ENCODE peak calls at places on chromosomes 7 and 10, in seven cellular contexts. E is IMR-90, F is GM12878, D is HepG2, C is A549, R is K562, G is H1. X is an unnamed sample.

GRCh38 chr10:77827383-77827782 is 99.2 kb downstream of the DLG5 start:
- DNase-seq in E (peak; percentile 7), F (no peak), D (no peak), C (peak; percentile 30), R (no peak), G (no peak), X (no peak)

GRCh38 chr10:30154561-30154960 is 95.2 kb upstream of the JCAD start:
- DNase-seq in E (no peak), F (no peak), D (no peak), C (no peak), R (no peak), G (no peak), X (no peak)

GRCh38 chr7:122869260-122869659 is 17.0 kb downstream of the CADPS2 start:
- DNase-seq in E (no peak), F (no peak), D (no peak), C (no peak), R (no peak), G (no peak), X (no peak)

GRCh38 chr7:104929921-104930320 is 84.1 kb upstream of the KMT2E start:
- DNase-seq in E (no peak), F (no peak), D (no peak), C (no peak), R (no peak), G (no peak), X (no peak)

GRCh38 chr7:2063562-2064360 is 169.0 kb downstream of the MAD1L1 start:
- DNase-seq in E (peak; percentile 17), F (no peak), D (no peak), C (peak; percentile 11), R (no peak), G (no peak), X (no peak)

GRCh38 chr7:86629-87028 is 105.7 kb upstream of the FAM20C start:
- DNase-seq in E (no peak), F (no peak), D (no peak), C (no peak), R (no peak), G (no peak), X (no peak)

GRCh38 chr10:29946953-29947700 is 112.3 kb downstream of the JCAD start:
- DNase-seq in E (peak; percentile 94), F (no peak), D (no peak), C (peak; percentile 17), R (no peak), G (peak; percentile 50), X (no peak)

GRCh38 chr10:1100143-1100542 is 44.0 kb downstream of the WDR37 start:
- DNase-seq in E (no peak), F (no peak), D (no peak), C (no peak), R (no peak), G (no peak), X (no peak)

GRCh38 chr7:134625571-134625970 is 21.1 kb upstream of the BPGM start:
- DNase-seq in E (peak; percentile 93), F (no peak), D (no peak), C (no peak), R (no peak), G (no peak), X (no peak)

GRCh38 chr10:121137533-121137932 is 286.4 kb downstream of the WDR11 start:
- DNase-seq in E (no peak), F (no peak), D (no peak), C (no peak), R (no peak), G (no peak), X (no peak)

GRCh38 chr10:69896601-69897000 is 94.9 kb downstream of the COL13A1 start:
- DNase-seq in E (no peak), F (no peak), D (no peak), C (no peak), R (no peak), G (no peak), X (no peak)
- TF ChIP-seq CEBPB in E (no peak), F (no peak), D (no peak), C (no peak), R (no peak), G (no peak), X (no peak)

GRCh38 chr10:113991091-113991860 is 52.4 kb upstream of the ADRB1 start:
- DNase-seq in E (no peak), F (no peak), D (no peak), C (no peak), R (no peak), G (no peak), X (no peak)
- TF ChIP-seq CEBPB in E (no peak), F (no peak), D (no peak), C (no peak), R (no peak), G (no peak), X (no peak)

GRCh38 chr10:14491814-14492213 is 161.1 kb upstream of the FRMD4A start:
- DNase-seq in E (peak; percentile 37), F (no peak), D (no peak), C (no peak), R (no peak), G (no peak), X (no peak)
- TF ChIP-seq CEBPB in E (no peak), F (no peak), D (no peak), C (no peak), R (no peak), G (no peak), X (no peak)

GRCh38 chr7:4227105-4228010 is 454.7 kb upstream of the FOXK1 start:
- DNase-seq in E (no peak), F (no peak), D (no peak), C (no peak), R (no peak), G (no peak), X (no peak)
- TF ChIP-seq CEBPB in E (no peak), F (no peak), D (no peak), C (no peak), R (no peak), G (no peak), X (no peak)

GRCh38 chr10:34821587-34822585 is 6.8 kb upstream of the PARD3 start:
- DNase-seq in E (peak; percentile 11), F (no peak), D (no peak), C (no peak), R (no peak), G (no peak), X (no peak)
- TF ChIP-seq CEBPB in E (no peak), F (no peak), D (no peak), C (no peak), R (no peak), G (no peak), X (no peak)

GRCh38 chr7:140324714-140325113 is 73.6 kb downstream of the SLC37A3 start:
- DNase-seq in E (no peak), F (no peak), D (no peak), C (no peak), R (no peak), G (no peak), X (no peak)

GRCh38 chr7:140330128-140330527 is 68.2 kb downstream of the SLC37A3 start:
- DNase-seq in E (no peak), F (no peak), D (no peak), C (no peak), R (no peak), G (no peak), X (no peak)

GRCh38 chr7:140325600-140325999 is 72.7 kb downstream of the SLC37A3 start:
- DNase-seq in E (no peak), F (no peak), D (no peak), C (no peak), R (no peak), G (no peak), X (no peak)

GRCh38 chr7:140326116-140326928 is 72.0 kb downstream of the SLC37A3 start:
- DNase-seq in E (peak; percentile 73), F (no peak), D (peak; percentile 63), C (peak; percentile 67), R (peak; percentile 69), G (peak; percentile 59), X (no peak)

GRCh38 chr7:140327261-140327661 is 71.1 kb downstream of the SLC37A3 start:
- DNase-seq in E (no peak), F (no peak), D (no peak), C (no peak), R (no peak), G (no peak), X (no peak)
- TF ChIP-seq CEBPB in E (no peak), F (no peak), D (no peak), C (no peak), R (no peak), G (no peak), X (no peak)